ENCODE peak calls at places on chromosomes 12 and 14, in seven cellular contexts. One of them, this sample, is unnamed.
A peak's percentile ranks its signal among the peaks of the same experiment; 100 is the strongest.

GRCh38 chr14:68879841-68880575 is 87.1 kb upstream of the ZFP36L1 start:
- DNase-seq in CD8-positive, alpha-beta memory T cell: no peak
- DNase-seq in GM23248: no peak
- DNase-seq in dorsolateral prefrontal cortex: no peak
- DNase-seq in left ventricle myocardium inferior: no peak
- DNase-seq in ovary: no peak
- DNase-seq in GM23338: no peak
- DNase-seq in this sample: no peak

GRCh38 chr14:77151245-77151644 is 9.7 kb upstream of the ZDHHC22 start:
- DNase-seq in CD8-positive, alpha-beta memory T cell: no peak
- DNase-seq in GM23248: peak; percentile 39
- DNase-seq in dorsolateral prefrontal cortex: peak; percentile 44
- DNase-seq in left ventricle myocardium inferior: no peak
- DNase-seq in ovary: no peak
- DNase-seq in GM23338: peak; percentile 89
- DNase-seq in this sample: no peak

GRCh38 chr12:58566599-58566998 is 353.7 kb downstream of the LRIG3 start:
- DNase-seq in CD8-positive, alpha-beta memory T cell: no peak
- DNase-seq in GM23248: peak; percentile 84
- DNase-seq in dorsolateral prefrontal cortex: no peak
- DNase-seq in left ventricle myocardium inferior: no peak
- DNase-seq in ovary: no peak
- DNase-seq in GM23338: no peak
- DNase-seq in this sample: no peak

GRCh38 chr12:122199484-122200355 is 3.8 kb upstream of the B3GNT4 start:
- DNase-seq in CD8-positive, alpha-beta memory T cell: no peak
- DNase-seq in GM23248: no peak
- DNase-seq in dorsolateral prefrontal cortex: no peak
- DNase-seq in left ventricle myocardium inferior: no peak
- DNase-seq in ovary: no peak
- DNase-seq in GM23338: no peak
- DNase-seq in this sample: peak; percentile 66

GRCh38 chr12:69687390-69687789 is 11.7 kb downstream of the BEST3 start:
- DNase-seq in CD8-positive, alpha-beta memory T cell: no peak
- DNase-seq in GM23248: peak; percentile 34
- DNase-seq in dorsolateral prefrontal cortex: no peak
- DNase-seq in left ventricle myocardium inferior: no peak
- DNase-seq in ovary: no peak
- DNase-seq in GM23338: no peak
- DNase-seq in this sample: no peak

GRCh38 chr12:93467351-93468007 is at the start of gene MRPL42:
- DNase-seq in CD8-positive, alpha-beta memory T cell: peak; percentile 86
- DNase-seq in GM23248: peak; percentile 94
- DNase-seq in dorsolateral prefrontal cortex: peak; percentile 89
- DNase-seq in left ventricle myocardium inferior: peak; percentile 92
- DNase-seq in ovary: peak; percentile 83
- DNase-seq in GM23338: peak; percentile 96
- DNase-seq in this sample: peak; percentile 93

GRCh38 chr12:122350444-122350843 is 72.0 kb downstream of the CLIP1 start:
- DNase-seq in CD8-positive, alpha-beta memory T cell: no peak
- DNase-seq in GM23248: peak; percentile 86
- DNase-seq in dorsolateral prefrontal cortex: peak; percentile 66
- DNase-seq in left ventricle myocardium inferior: peak; percentile 65
- DNase-seq in ovary: no peak
- DNase-seq in GM23338: no peak
- DNase-seq in this sample: peak; percentile 83

GRCh38 chr14:43184540-43184939 is 1322.5 kb downstream of the FSCB start:
- DNase-seq in CD8-positive, alpha-beta memory T cell: no peak
- DNase-seq in GM23248: no peak
- DNase-seq in dorsolateral prefrontal cortex: no peak
- DNase-seq in left ventricle myocardium inferior: no peak
- DNase-seq in ovary: no peak
- DNase-seq in GM23338: peak; percentile 34
- DNase-seq in this sample: no peak

GRCh38 chr14:89360277-89360676 is 56.8 kb downstream of the FOXN3 start:
- DNase-seq in CD8-positive, alpha-beta memory T cell: no peak
- DNase-seq in GM23248: no peak
- DNase-seq in dorsolateral prefrontal cortex: no peak
- DNase-seq in left ventricle myocardium inferior: no peak
- DNase-seq in ovary: no peak
- DNase-seq in GM23338: no peak
- DNase-seq in this sample: no peak
- H3K27ac ChIP-seq in CD8-positive, alpha-beta memory T cell: no peak overlapping the region
- H3K27ac ChIP-seq in GM23248: no peak overlapping the region
- H3K27ac ChIP-seq in dorsolateral prefrontal cortex: no peak overlapping the region
- H3K27ac ChIP-seq in left ventricle myocardium inferior: no peak overlapping the region
- H3K27ac ChIP-seq in ovary: no peak overlapping the region
- H3K27ac ChIP-seq in GM23338: peak overlapping the region; percentile 19
- H3K27ac ChIP-seq in this sample: peak overlapping the region; percentile 43

GRCh38 chr14:92656306-92656705 is 92.1 kb downstream of the LGMN start:
- DNase-seq in CD8-positive, alpha-beta memory T cell: no peak
- DNase-seq in GM23248: no peak
- DNase-seq in dorsolateral prefrontal cortex: no peak
- DNase-seq in left ventricle myocardium inferior: no peak
- DNase-seq in ovary: no peak
- DNase-seq in GM23338: no peak
- DNase-seq in this sample: peak; percentile 65
- H3K4me3 ChIP-seq in CD8-positive, alpha-beta memory T cell: peak overlapping the region; percentile 64
- H3K4me3 ChIP-seq in GM23248: no peak overlapping the region
- H3K4me3 ChIP-seq in dorsolateral prefrontal cortex: no peak overlapping the region
- H3K4me3 ChIP-seq in left ventricle myocardium inferior: peak overlapping the region; percentile 1
- H3K4me3 ChIP-seq in ovary: no peak overlapping the region
- H3K4me3 ChIP-seq in GM23338: no peak overlapping the region
- H3K4me3 ChIP-seq in this sample: no peak overlapping the region

GRCh38 chr12:28159688-28160087 is 30.6 kb upstream of the CCDC91 start:
- DNase-seq in CD8-positive, alpha-beta memory T cell: no peak
- DNase-seq in GM23248: no peak
- DNase-seq in dorsolateral prefrontal cortex: no peak
- DNase-seq in left ventricle myocardium inferior: no peak
- DNase-seq in ovary: no peak
- DNase-seq in GM23338: no peak
- DNase-seq in this sample: no peak
- H3K27ac ChIP-seq in CD8-positive, alpha-beta memory T cell: no peak overlapping the region
- H3K27ac ChIP-seq in GM23248: no peak overlapping the region
- H3K27ac ChIP-seq in dorsolateral prefrontal cortex: no peak overlapping the region
- H3K27ac ChIP-seq in left ventricle myocardium inferior: no peak overlapping the region
- H3K27ac ChIP-seq in ovary: no peak overlapping the region
- H3K27ac ChIP-seq in GM23338: no peak overlapping the region
- H3K27ac ChIP-seq in this sample: no peak overlapping the region

GRCh38 chr12:53181935-53182334 is 1.2 kb upstream of the CSAD start:
- DNase-seq in CD8-positive, alpha-beta memory T cell: no peak
- DNase-seq in GM23248: peak; percentile 27
- DNase-seq in dorsolateral prefrontal cortex: no peak
- DNase-seq in left ventricle myocardium inferior: no peak
- DNase-seq in ovary: no peak
- DNase-seq in GM23338: no peak
- DNase-seq in this sample: no peak
- H3K4me3 ChIP-seq in CD8-positive, alpha-beta memory T cell: peak overlapping the region; percentile 70
- H3K4me3 ChIP-seq in GM23248: peak overlapping the region; percentile 72
- H3K4me3 ChIP-seq in dorsolateral prefrontal cortex: peak overlapping the region; percentile 57
- H3K4me3 ChIP-seq in left ventricle myocardium inferior: peak overlapping the region; percentile 84
- H3K4me3 ChIP-seq in ovary: peak overlapping the region; percentile 58
- H3K4me3 ChIP-seq in GM23338: peak overlapping the region; percentile 80
- H3K4me3 ChIP-seq in this sample: peak overlapping the region; percentile 87

DNA sequence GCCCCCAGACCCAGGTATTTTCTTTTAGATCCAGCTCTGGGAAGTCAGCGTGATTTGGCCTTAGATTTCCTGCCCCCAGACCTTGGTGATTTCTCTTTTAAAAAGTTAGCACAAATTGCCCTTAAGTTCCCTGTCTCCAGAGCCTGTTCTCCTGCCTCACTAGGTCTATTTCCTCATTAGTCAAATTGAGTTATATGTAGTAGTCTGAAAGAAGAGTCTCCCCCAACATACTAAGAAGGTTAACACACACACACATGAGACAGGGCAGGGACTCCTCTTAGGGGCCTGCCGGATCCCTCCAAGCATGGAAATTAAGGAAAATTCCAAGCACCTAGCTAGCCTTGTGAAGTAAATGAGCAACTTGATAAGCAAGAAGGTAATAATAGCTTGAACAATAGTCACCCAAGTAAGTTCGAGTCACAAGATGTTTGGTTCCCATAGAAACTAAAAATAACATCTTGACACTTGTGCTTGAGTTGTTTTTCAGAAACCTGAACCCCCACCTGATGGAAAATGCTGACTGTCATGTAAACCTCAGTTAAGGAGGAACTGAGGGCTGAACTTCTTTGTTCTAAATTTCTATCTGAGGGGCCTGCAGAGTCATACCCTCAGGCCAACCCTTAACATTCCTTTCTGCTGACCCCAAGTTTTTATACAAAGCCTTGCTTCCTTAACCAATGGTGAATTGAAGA is 51.6 kb downstream of the CAND1 start:
- DNase-seq in CD8-positive, alpha-beta memory T cell: no peak
- DNase-seq in GM23248: peak; percentile 10
- DNase-seq in dorsolateral prefrontal cortex: no peak
- DNase-seq in left ventricle myocardium inferior: no peak
- DNase-seq in ovary: no peak
- DNase-seq in GM23338: peak; percentile 48
- DNase-seq in this sample: no peak
- H3K27ac ChIP-seq in CD8-positive, alpha-beta memory T cell: no peak overlapping the region
- H3K27ac ChIP-seq in GM23248: no peak overlapping the region
- H3K27ac ChIP-seq in dorsolateral prefrontal cortex: no peak overlapping the region
- H3K27ac ChIP-seq in left ventricle myocardium inferior: no peak overlapping the region
- H3K27ac ChIP-seq in ovary: no peak overlapping the region
- H3K27ac ChIP-seq in GM23338: peak overlapping the region; percentile 36
- H3K27ac ChIP-seq in this sample: no peak overlapping the region

This sample was measured in aorta.